ENCODE peak calls at places on chromosomes 13 and 19, in eight cellular contexts. E is glutamatergic neuron; G is stimulated activated CD8-positive, alpha-beta memory T cell treated with anti-CD3 and anti-CD28 coated beads, Interleukin-4, amount 100 ng/mL, for 4 hours; L is HCEC 1CT; W is stimulated activated CD4-positive, alpha-beta T cell treated with anti-CD3 and anti-CD28 coated beads, Interleukin-4, amount 100 ng/mL, for 24 hours; A is AG10803; K is activated CD4-positive, CD25-positive, alpha-beta regulatory T cell; N is posterior cingulate gyrus. B is an unnamed sample.

GRCh38 chr19:50467566-50467965 is 8.7 kb upstream of the EMC10 start:
- DNase-seq in A (no peak), W (no peak), K (no peak), L (no peak), G (no peak), N (peak), E (no peak), B (no peak)

GRCh38 chr13:98141091-98141490 is 1.8 kb upstream of the FARP1 start:
- DNase-seq in K (no peak), E (no peak), W (no peak), A (no peak), L (no peak), N (no peak), G (no peak), B (no peak)

GRCh38 chr13:111372651-111373425 is 52.4 kb downstream of the TEX29 start:
- DNase-seq in G (no peak), A (no peak), L (no peak), N (no peak), W (no peak), K (no peak), E (no peak), B (no peak)

GRCh38 chr19:58096884-58097283 is 1.1 kb downstream of the ZSCAN18 start:
- DNase-seq in A (no peak), K (no peak), G (no peak), L (no peak), E (no peak), N (no peak), W (no peak), B (no peak)

GRCh38 chr13:53018690-53019647 is 9.6 kb upstream of the OLFM4 start:
- DNase-seq in N (no peak), K (no peak), G (no peak), A (no peak), W (no peak), E (no peak), L (no peak), B (no peak)

GRCh38 chr19:38265213-38265861 is 964 bp downstream of the SPINT2 start:
- DNase-seq in L (no peak), N (no peak), K (no peak), G (no peak), W (no peak), E (no peak), A (no peak), B (no peak)

GRCh38 chr13:111516712-111517640 is 196.5 kb downstream of the TEX29 start:
- DNase-seq in L (no peak), K (no peak), W (no peak), E (no peak), A (no peak), G (no peak), N (peak), B (no peak)

GRCh38 chr19:46478356-46478986 is 7.1 kb upstream of the PNMA8A start:
- DNase-seq in N (peak), G (no peak), L (peak), E (no peak), K (no peak), A (peak), W (no peak), B (no peak)

GRCh38 chr19:19461671-19462622 is 53.4 kb downstream of the TSSK6 start:
- DNase-seq in W (no peak), N (peak), A (no peak), E (peak), G (no peak), L (peak), K (no peak), B (no peak)

GRCh38 chr13:26060366-26060765 is 8.6 kb upstream of the SHISA2 start:
- DNase-seq in N (no peak), G (no peak), L (no peak), A (no peak), E (no peak), K (no peak), W (no peak), B (no peak)

GRCh38 chr13:72437458-72437857 is 290.0 kb downstream of the MZT1 start:
- DNase-seq in N (no peak), K (no peak), L (no peak), A (peak), W (no peak), E (no peak), G (no peak), B (no peak)

GRCh38 chr13:73672492-73672891 is 461.7 kb downstream of the KLF12 start:
- DNase-seq in L (no peak), N (no peak), K (no peak), E (no peak), A (no peak), G (no peak), W (no peak), B (no peak)

GRCh38 chr13:47250141-47250540 is 353.3 kb upstream of the HTR2A start:
- DNase-seq in K (no peak), G (no peak), L (no peak), A (peak), E (no peak), N (no peak), W (no peak), B (no peak)

GRCh38 chr19:531753-532571 is at the start of gene CDC34:
- DNase-seq in A (no peak), E (no peak), W (no peak), K (no peak), N (no peak), G (no peak), L (no peak), B (no peak)

GRCh38 chr13:23710366-23710765 is 140.2 kb downstream of the TNFRSF19 start:
- DNase-seq in G (no peak), N (no peak), A (no peak), L (no peak), W (no peak), E (no peak), K (no peak), B (no peak)

GRCh38 chr13:78317030-78317429 is 286.3 kb downstream of the POU4F1 start:
- DNase-seq in E (no peak), A (no peak), N (no peak), L (peak), G (no peak), K (no peak), W (no peak), B (no peak)

GRCh38 chr13:49042476-49042875 is 66.8 kb downstream of the FNDC3A start:
- DNase-seq in K (no peak), W (no peak), A (peak), L (no peak), G (no peak), E (no peak), N (no peak), B (no peak)

GRCh38 chr13:105177265-105177900 is 1358.1 kb downstream of the EFNB2 start:
- DNase-seq in L (no peak), G (no peak), E (no peak), N (no peak), A (no peak), K (no peak), W (no peak), B (no peak)

GRCh38 chr19:324716-325115 is 19.9 kb downstream of the MIER2 start:
- DNase-seq in L (no peak), E (no peak), N (no peak), W (no peak), A (no peak), K (no peak), G (no peak), B (no peak)

GRCh38 chr19:10163557-10163956 is 31.2 kb downstream of the DNMT1 start:
- DNase-seq in K (no peak), G (no peak), N (no peak), L (no peak), W (no peak), A (no peak), E (no peak), B (no peak)

GRCh38 chr19:3481241-3482090 is 1.1 kb upstream of the SMIM24 start:
- DNase-seq in N (no peak), K (no peak), A (no peak), W (no peak), E (no peak), G (no peak), L (no peak), B (no peak)

GRCh38 chr19:49145485-49146407 is 9.4 kb downstream of the HRC start:
- DNase-seq in A (peak), K (peak), N (peak), W (peak), L (peak), E (peak), G (peak), B (peak)

GRCh38 chr19:34576292-34576691 is 94.7 kb downstream of the WTIP start:
- DNase-seq in G (no peak), A (no peak), W (no peak), E (no peak), N (no peak), K (no peak), L (no peak), B (no peak)

GRCh38 chr19:32652893-32653625 is 21.9 kb downstream of the ANKRD27 start:
- DNase-seq in A (peak), G (no peak), E (no peak), L (no peak), W (no peak), K (no peak), N (peak), B (no peak)

GRCh38 chr13:42007844-42008243 is 40.6 kb upstream of the DGKH start:
- DNase-seq in A (peak), K (no peak), G (no peak), N (no peak), E (no peak), W (no peak), L (peak), B (no peak)

GRCh38 chr19:4473011-4473410 is 914 bp downstream of the HDGFL2 start:
- DNase-seq in E (no peak), N (no peak), G (no peak), K (no peak), A (no peak), L (no peak), W (no peak), B (no peak)

GRCh38 chr13:21901326-21901725 is 230.5 kb downstream of the FGF9 start:
- DNase-seq in K (no peak), L (no peak), N (no peak), W (no peak), G (no peak), E (no peak), A (no peak), B (no peak)

GRCh38 chr13:97122381-97122996 is 99.6 kb upstream of the MBNL2 start:
- DNase-seq in L (peak), G (no peak), E (no peak), W (no peak), A (peak), K (no peak), N (no peak), B (no peak)

GRCh38 chr19:662962-663681 is at the start of gene RNF126:
- DNase-seq in W (peak), G (peak), K (peak), L (peak), A (peak), N (peak), E (peak), B (peak)

GRCh38 chr19:1751367-1752008 is 1.8 kb upstream of the ONECUT3 start:
- DNase-seq in E (no peak), A (no peak), N (no peak), K (no peak), L (no peak), G (no peak), W (no peak), B (no peak)

GRCh38 chr13:32495841-32496240 is 42.8 kb downstream of the N4BP2L2 start:
- DNase-seq in N (no peak), A (no peak), L (no peak), G (no peak), W (no peak), E (no peak), K (no peak), B (no peak)

GRCh38 chr19:27777242-27777641 is 1435.7 kb downstream of the UQCRFS1 start:
- DNase-seq in E (no peak), L (no peak), K (no peak), G (no peak), N (no peak), A (no peak), W (no peak), B (no peak)

GRCh38 chr19:48481846-48482639 is 12.9 kb downstream of the CYTH2 start:
- DNase-seq in W (no peak), A (peak), K (no peak), E (no peak), L (peak), N (no peak), G (no peak), B (no peak)